ENCODE peak calls at places on chromosome 2, in ten cellular contexts. One of them, this sample, is unnamed.

GRCh38 chr2:142165790-142166189 is 35.0 kb upstream of the LRP1B start:
- DNase-seq in stomach: no peak
- DNase-seq in HepG2: peak; percentile 38
- DNase-seq in HCT116: peak; percentile 47
- DNase-seq in GM12878: peak; percentile 37
- DNase-seq in K562: no peak
- DNase-seq in H1: no peak
- DNase-seq in prostate gland: no peak
- DNase-seq in spleen: no peak
- DNase-seq in suprapubic skin: no peak
- DNase-seq in this sample: no peak

GRCh38 chr2:64750817-64751285 is 97.1 kb upstream of the SERTAD2 start:
- DNase-seq in HepG2: peak; percentile 99
- DNase-seq in spleen: peak; percentile 99
- DNase-seq in H1: peak; percentile 96
- DNase-seq in HCT116: peak; percentile 98
- DNase-seq in suprapubic skin: no peak
- DNase-seq in prostate gland: peak; percentile 99
- DNase-seq in K562: peak; percentile 97
- DNase-seq in stomach: peak; percentile 99
- DNase-seq in GM12878: peak; percentile 99
- DNase-seq in this sample: no peak

GRCh38 chr2:60974652-60975051 is 42.9 kb upstream of the PEX13 start:
- DNase-seq in HepG2: no peak
- DNase-seq in stomach: no peak
- DNase-seq in prostate gland: no peak
- DNase-seq in suprapubic skin: no peak
- DNase-seq in spleen: no peak
- DNase-seq in K562: no peak
- DNase-seq in HCT116: no peak
- DNase-seq in GM12878: no peak
- DNase-seq in H1: no peak
- DNase-seq in this sample: no peak

GRCh38 chr2:231605607-231606091 is 13.0 kb downstream of the TEX44 start:
- DNase-seq in H1: no peak
- DNase-seq in suprapubic skin: no peak
- DNase-seq in GM12878: no peak
- DNase-seq in HepG2: no peak
- DNase-seq in spleen: peak; percentile 76
- DNase-seq in prostate gland: no peak
- DNase-seq in HCT116: no peak
- DNase-seq in K562: no peak
- DNase-seq in stomach: no peak
- DNase-seq in this sample: no peak

GRCh38 chr2:27095745-27096651 is 9.4 kb downstream of the KHK start:
- DNase-seq in HepG2: peak; percentile 97
- DNase-seq in GM12878: no peak
- DNase-seq in HCT116: no peak
- DNase-seq in H1: peak; percentile 81
- DNase-seq in spleen: peak; percentile 86
- DNase-seq in stomach: peak; percentile 64
- DNase-seq in prostate gland: peak; percentile 38
- DNase-seq in K562: peak; percentile 72
- DNase-seq in suprapubic skin: no peak
- DNase-seq in this sample: peak; percentile 81

GRCh38 chr2:219032051-219032745 is 9.1 kb downstream of the CFAP65 start:
- DNase-seq in HepG2: no peak
- DNase-seq in HCT116: no peak
- DNase-seq in prostate gland: no peak
- DNase-seq in spleen: peak; percentile 32
- DNase-seq in GM12878: no peak
- DNase-seq in H1: no peak
- DNase-seq in stomach: no peak
- DNase-seq in suprapubic skin: no peak
- DNase-seq in K562: no peak
- DNase-seq in this sample: no peak

GRCh38 chr2:17830053-17831034 is 14.1 kb downstream of the MSGN1 start:
- DNase-seq in HCT116: peak; percentile 82
- DNase-seq in GM12878: no peak
- DNase-seq in K562: peak; percentile 69
- DNase-seq in stomach: peak; percentile 58
- DNase-seq in HepG2: peak; percentile 87
- DNase-seq in spleen: peak; percentile 86
- DNase-seq in suprapubic skin: no peak
- DNase-seq in H1: peak; percentile 99
- DNase-seq in prostate gland: peak; percentile 42
- DNase-seq in this sample: peak; percentile 37

GRCh38 chr2:31729442-31730092 is 148.8 kb upstream of the SRD5A2 start:
- DNase-seq in stomach: no peak
- DNase-seq in HepG2: peak; percentile 60
- DNase-seq in prostate gland: no peak
- DNase-seq in suprapubic skin: no peak
- DNase-seq in spleen: no peak
- DNase-seq in GM12878: peak; percentile 12
- DNase-seq in H1: no peak
- DNase-seq in K562: peak; percentile 21
- DNase-seq in HCT116: peak; percentile 54
- DNase-seq in this sample: no peak

GRCh38 chr2:212592695-212593094 is 54.1 kb upstream of the ERBB4 start:
- DNase-seq in HCT116: no peak
- DNase-seq in suprapubic skin: no peak
- DNase-seq in spleen: no peak
- DNase-seq in K562: no peak
- DNase-seq in H1: no peak
- DNase-seq in HepG2: no peak
- DNase-seq in prostate gland: no peak
- DNase-seq in stomach: no peak
- DNase-seq in GM12878: no peak
- DNase-seq in this sample: no peak

GRCh38 chr2:62817348-62817747 is 111.8 kb downstream of the EHBP1 start:
- DNase-seq in spleen: no peak
- DNase-seq in HCT116: no peak
- DNase-seq in K562: no peak
- DNase-seq in suprapubic skin: no peak
- DNase-seq in stomach: no peak
- DNase-seq in GM12878: no peak
- DNase-seq in prostate gland: no peak
- DNase-seq in HepG2: no peak
- DNase-seq in H1: no peak
- DNase-seq in this sample: no peak

GRCh38 chr2:199875400-199875799 is 24.4 kb upstream of the FTCDNL1 start:
- DNase-seq in GM12878: no peak
- DNase-seq in suprapubic skin: no peak
- DNase-seq in stomach: no peak
- DNase-seq in HepG2: no peak
- DNase-seq in H1: no peak
- DNase-seq in spleen: no peak
- DNase-seq in prostate gland: no peak
- DNase-seq in K562: no peak
- DNase-seq in HCT116: no peak
- DNase-seq in this sample: no peak

GRCh38 chr2:168685619-168686453 is 116.6 kb upstream of the NOSTRIN start:
- DNase-seq in K562: no peak
- DNase-seq in spleen: no peak
- DNase-seq in stomach: no peak
- DNase-seq in HCT116: no peak
- DNase-seq in prostate gland: no peak
- DNase-seq in HepG2: no peak
- DNase-seq in H1: no peak
- DNase-seq in GM12878: no peak
- DNase-seq in suprapubic skin: no peak
- DNase-seq in this sample: no peak

GRCh38 chr2:102142829-102143449 is 393 bp downstream of the IL1R1 start:
- DNase-seq in prostate gland: no peak
- DNase-seq in spleen: no peak
- DNase-seq in suprapubic skin: no peak
- DNase-seq in K562: no peak
- DNase-seq in HepG2: peak; percentile 39
- DNase-seq in H1: peak; percentile 69
- DNase-seq in stomach: no peak
- DNase-seq in GM12878: no peak
- DNase-seq in HCT116: no peak
- DNase-seq in this sample: no peak

GRCh38 chr2:229296016-229296415 is 24.9 kb upstream of the PID1 start:
- DNase-seq in HepG2: no peak
- DNase-seq in K562: no peak
- DNase-seq in spleen: no peak
- DNase-seq in stomach: no peak
- DNase-seq in HCT116: no peak
- DNase-seq in prostate gland: no peak
- DNase-seq in GM12878: no peak
- DNase-seq in suprapubic skin: no peak
- DNase-seq in H1: no peak
- DNase-seq in this sample: no peak

GRCh38 chr2:40479995-40480525 is 28.2 kb upstream of the SLC8A1 start:
- DNase-seq in spleen: no peak
- DNase-seq in HepG2: no peak
- DNase-seq in HCT116: no peak
- DNase-seq in H1: no peak
- DNase-seq in suprapubic skin: no peak
- DNase-seq in stomach: no peak
- DNase-seq in GM12878: no peak
- DNase-seq in prostate gland: no peak
- DNase-seq in K562: no peak
- DNase-seq in this sample: no peak

GRCh38 chr2:75553961-75554539 is 6.7 kb downstream of the EVA1A start:
- DNase-seq in spleen: no peak
- DNase-seq in K562: no peak
- DNase-seq in stomach: no peak
- DNase-seq in GM12878: no peak
- DNase-seq in HCT116: no peak
- DNase-seq in prostate gland: no peak
- DNase-seq in H1: no peak
- DNase-seq in HepG2: no peak
- DNase-seq in suprapubic skin: no peak
- DNase-seq in this sample: no peak

GRCh38 chr2:64525323-64525625 is 1.1 kb downstream of the AFTPH start:
- DNase-seq in stomach: no peak
- DNase-seq in GM12878: no peak
- DNase-seq in spleen: no peak
- DNase-seq in K562: no peak
- DNase-seq in HCT116: no peak
- DNase-seq in prostate gland: no peak
- DNase-seq in HepG2: peak; percentile 28
- DNase-seq in H1: no peak
- DNase-seq in suprapubic skin: no peak
- DNase-seq in this sample: no peak

GRCh38 chr2:31483246-31483645 is 68.7 kb upstream of the XDH start:
- DNase-seq in prostate gland: no peak
- DNase-seq in H1: no peak
- DNase-seq in HCT116: no peak
- DNase-seq in suprapubic skin: no peak
- DNase-seq in spleen: no peak
- DNase-seq in HepG2: no peak
- DNase-seq in GM12878: no peak
- DNase-seq in stomach: no peak
- DNase-seq in K562: no peak
- DNase-seq in this sample: no peak

GRCh38 chr2:230503798-230504197 is 87.8 kb downstream of the SP100 start:
- DNase-seq in K562: no peak
- DNase-seq in suprapubic skin: no peak
- DNase-seq in spleen: no peak
- DNase-seq in H1: no peak
- DNase-seq in GM12878: no peak
- DNase-seq in HepG2: no peak
- DNase-seq in HCT116: no peak
- DNase-seq in stomach: no peak
- DNase-seq in prostate gland: no peak
- DNase-seq in this sample: no peak

GRCh38 chr2:183456177-183456576 is 331.9 kb downstream of the NUP35 start:
- DNase-seq in prostate gland: no peak
- DNase-seq in suprapubic skin: no peak
- DNase-seq in K562: no peak
- DNase-seq in HepG2: no peak
- DNase-seq in HCT116: no peak
- DNase-seq in stomach: no peak
- DNase-seq in spleen: no peak
- DNase-seq in H1: no peak
- DNase-seq in GM12878: no peak
- DNase-seq in this sample: no peak
- TF ChIP-seq POLR2AphosphoS5 in prostate gland: no peak
- TF ChIP-seq POLR2AphosphoS5 in suprapubic skin: no peak
- TF ChIP-seq POLR2AphosphoS5 in K562: no peak
- TF ChIP-seq POLR2AphosphoS5 in HepG2: no peak
- TF ChIP-seq POLR2AphosphoS5 in HCT116: no peak
- TF ChIP-seq POLR2AphosphoS5 in stomach: no peak
- TF ChIP-seq POLR2AphosphoS5 in spleen: no peak
- TF ChIP-seq POLR2AphosphoS5 in H1: no peak
- TF ChIP-seq POLR2AphosphoS5 in GM12878: no peak
- TF ChIP-seq POLR2AphosphoS5 in this sample: no peak

DNA sequence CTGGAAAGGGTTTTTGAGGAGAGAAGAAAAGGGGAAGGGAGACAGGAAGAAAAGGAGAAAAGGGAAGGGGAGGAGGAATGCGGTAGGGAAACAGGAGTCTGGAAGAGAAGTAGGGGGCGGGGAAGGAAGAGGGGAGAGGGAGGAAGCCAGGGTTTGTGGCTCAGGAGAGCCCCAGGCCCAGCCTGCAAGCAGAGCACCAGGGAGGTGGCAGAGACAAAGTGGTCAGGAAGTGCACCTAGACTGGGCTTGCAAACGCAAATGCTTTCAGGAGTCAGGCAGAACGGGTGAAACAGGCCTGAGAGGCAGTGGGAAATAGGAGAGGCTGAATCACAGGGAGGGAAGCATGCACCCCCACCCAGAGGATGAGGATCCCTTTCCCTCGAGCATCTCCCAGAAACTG is 88.6 kb upstream of the SP3 start:
- DNase-seq in stomach: no peak
- DNase-seq in H1: no peak
- DNase-seq in K562: no peak
- DNase-seq in spleen: no peak
- DNase-seq in HCT116: no peak
- DNase-seq in GM12878: no peak
- DNase-seq in prostate gland: no peak
- DNase-seq in HepG2: no peak
- DNase-seq in suprapubic skin: no peak
- DNase-seq in this sample: no peak
- TF ChIP-seq POLR2A in stomach: no peak
- TF ChIP-seq POLR2A in H1: no peak
- TF ChIP-seq POLR2A in K562: no peak
- TF ChIP-seq POLR2A in spleen: no peak
- TF ChIP-seq POLR2A in HCT116: no peak
- TF ChIP-seq POLR2A in GM12878: no peak
- TF ChIP-seq POLR2A in prostate gland: no peak
- TF ChIP-seq POLR2A in HepG2: no peak
- TF ChIP-seq POLR2A in suprapubic skin: no peak
- TF ChIP-seq POLR2A in this sample: no peak

GRCh38 chr2:33069894-33070651 is 123.3 kb downstream of the LTBP1 start:
- DNase-seq in HCT116: peak; percentile 91
- DNase-seq in suprapubic skin: no peak
- DNase-seq in H1: no peak
- DNase-seq in prostate gland: peak; percentile 28
- DNase-seq in spleen: no peak
- DNase-seq in HepG2: peak; percentile 48
- DNase-seq in K562: peak; percentile 39
- DNase-seq in stomach: peak; percentile 49
- DNase-seq in GM12878: no peak
- DNase-seq in this sample: no peak
- TF ChIP-seq POLR2AphosphoS5 in HCT116: peak; percentile 58
- TF ChIP-seq POLR2AphosphoS5 in suprapubic skin: peak; percentile 21
- TF ChIP-seq POLR2AphosphoS5 in H1: no peak
- TF ChIP-seq POLR2AphosphoS5 in prostate gland: peak; percentile 27
- TF ChIP-seq POLR2AphosphoS5 in spleen: no peak
- TF ChIP-seq POLR2AphosphoS5 in HepG2: no peak
- TF ChIP-seq POLR2AphosphoS5 in K562: no peak
- TF ChIP-seq POLR2AphosphoS5 in stomach: no peak
- TF ChIP-seq POLR2AphosphoS5 in GM12878: no peak
- TF ChIP-seq POLR2AphosphoS5 in this sample: no peak

GRCh38 chr2:159146930-159147666 is 139.4 kb downstream of the WDSUB1 start:
- DNase-seq in HCT116: peak; percentile 23
- DNase-seq in spleen: no peak
- DNase-seq in GM12878: no peak
- DNase-seq in HepG2: no peak
- DNase-seq in prostate gland: peak; percentile 34
- DNase-seq in K562: no peak
- DNase-seq in suprapubic skin: no peak
- DNase-seq in stomach: peak; percentile 67
- DNase-seq in H1: no peak
- DNase-seq in this sample: no peak
- TF ChIP-seq POLR2A in HCT116: no peak
- TF ChIP-seq POLR2A in spleen: no peak
- TF ChIP-seq POLR2A in GM12878: no peak
- TF ChIP-seq POLR2A in HepG2: no peak
- TF ChIP-seq POLR2A in prostate gland: no peak
- TF ChIP-seq POLR2A in K562: no peak
- TF ChIP-seq POLR2A in suprapubic skin: no peak
- TF ChIP-seq POLR2A in stomach: no peak
- TF ChIP-seq POLR2A in H1: no peak
- TF ChIP-seq POLR2A in this sample: no peak

This sample was measured in GM12892.